ENCODE peak calls at places on chromosomes 4 and X, in four cellular contexts. X is CD8-positive, alpha-beta memory T cell; A is psoas muscle; L is activated naive CD4-positive, alpha-beta T cell. D is an unnamed sample.

GRCh38 chrX:16516473-16516872 is 133.5 kb upstream of the S100G start:
- DNase-seq in A (no peak), X (no peak), L (no peak), D (no peak)

GRCh38 chrX:110188701-110189558 is 129.0 kb downstream of the AMMECR1 start:
- DNase-seq in X (no peak), L (no peak), A (no peak), D (no peak)

GRCh38 chrX:17020828-17021821 is 74.7 kb downstream of the REPS2 start:
- DNase-seq in L (no peak), A (no peak), X (no peak), D (no peak)

GRCh38 chr4:160316036-160316435 is 1213.2 kb downstream of the RAPGEF2 start:
- DNase-seq in X (no peak), L (no peak), A (no peak), D (no peak)

GRCh38 chr4:158793021-158793420 is 24.2 kb downstream of the FNIP2 start:
- DNase-seq in X (no peak), A (no peak), L (no peak), D (no peak)

GRCh38 chrX:74784629-74785028 is 140.6 kb downstream of the NEXMIF start:
- DNase-seq in A (no peak), L (no peak), X (no peak), D (no peak)

GRCh38 chr4:7124643-7125442 is 57.0 kb upstream of the GRPEL1 start:
- DNase-seq in A (peak), L (no peak), X (no peak), D (no peak)

GRCh38 chr4:88809561-88810219 is 112.1 kb upstream of the NAP1L5 start:
- DNase-seq in X (no peak), A (peak), L (no peak), D (no peak)

GRCh38 chrX:13647709-13648212 is 5.2 kb upstream of the TCEANC start:
- DNase-seq in A (peak), X (peak), L (no peak), D (peak)

GRCh38 chrX:69158166-69159040 is 6.8 kb downstream of the PJA1 start:
- DNase-seq in X (no peak), A (peak), L (peak), D (peak)

GRCh38 chr4:122827258-122827887 is 742 bp downstream of the FGF2 start:
- DNase-seq in L (no peak), A (peak), X (peak), D (peak)

GRCh38 chrX:108029928-108030711 is 14.7 kb upstream of the VSIG1 start:
- DNase-seq in L (no peak), A (no peak), X (no peak), D (no peak)

GRCh38 chr4:143700060-143700419 is 435 bp downstream of the FREM3 start:
- DNase-seq in L (no peak), A (peak), X (no peak), D (no peak)

GRCh38 chr4:142265536-142265935 is 580.6 kb downstream of the INPP4B start:
- DNase-seq in L (no peak), X (no peak), A (no peak), D (no peak)

GRCh38 chr4:156476359-156476758 is 495.2 kb downstream of the PDGFC start:
- DNase-seq in A (no peak), L (no peak), X (no peak), D (no peak)

GRCh38 chr4:186104895-186105720 is 604 bp downstream of the FAM149A start:
- DNase-seq in A (peak), L (no peak), X (no peak), D (no peak)

GRCh38 chrX:13688384-13688771 is 550 bp upstream of the RAB9A start:
- DNase-seq in A (no peak), X (no peak), L (no peak), D (no peak)

GRCh38 chr4:26420903-26421302 is 69.4 kb downstream of the CCKAR start:
- DNase-seq in A (no peak), X (no peak), L (no peak), D (no peak)

GRCh38 chr4:183130328-183131155 is 31.5 kb downstream of the WWC2 start:
- DNase-seq in L (no peak), X (no peak), A (no peak), D (peak)

GRCh38 chrX:153776611-153777045 is 4.2 kb upstream of the SRPK3 start:
- DNase-seq in L (no peak), A (peak), X (no peak), D (peak)

GRCh38 chr4:36280555-36280954 is 861 bp upstream of the DTHD1 start:
- DNase-seq in L (no peak), A (no peak), X (no peak), D (no peak)

GRCh38 chr4:94435874-94436273 is 15.9 kb upstream of the PDLIM5 start:
- DNase-seq in X (no peak), L (no peak), A (no peak), D (no peak)

D was measured in left ventricle myocardium inferior.